ENCODE peak calls at places on chromosomes 16 and 17, in five cellular contexts. One of them, this sample, is unnamed.

GRCh38 chr17:40366861-40367518 is 2.5 kb upstream of the GJD3 start:
- DNase-seq in NCI-H2081: no peak
- DNase-seq in NCI-H446: no peak
- DNase-seq in effector CD8-positive, alpha-beta T cell: no peak
- DNase-seq in dermis blood vessel endothelial cell: no peak
- DNase-seq in this sample: no peak

GRCh38 chr17:55144518-55144917 is 120.2 kb upstream of the HLF start:
- DNase-seq in effector CD8-positive, alpha-beta T cell: no peak
- DNase-seq in NCI-H2081: peak; percentile 25
- DNase-seq in NCI-H446: no peak
- DNase-seq in dermis blood vessel endothelial cell: no peak
- DNase-seq in this sample: no peak

GRCh38 chr16:23026777-23027362 is 122.4 kb downstream of the USP31 start:
- DNase-seq in NCI-H446: no peak
- DNase-seq in dermis blood vessel endothelial cell: peak; percentile 39
- DNase-seq in NCI-H2081: no peak
- DNase-seq in effector CD8-positive, alpha-beta T cell: no peak
- DNase-seq in this sample: no peak

GRCh38 chr17:13024526-13025263 is 6.9 kb upstream of the ELAC2 start:
- DNase-seq in effector CD8-positive, alpha-beta T cell: peak; percentile 56
- DNase-seq in dermis blood vessel endothelial cell: peak; percentile 82
- DNase-seq in NCI-H446: peak; percentile 7
- DNase-seq in NCI-H2081: peak; percentile 46
- DNase-seq in this sample: no peak

GRCh38 chr16:85205747-85206471 is 93.6 kb upstream of the CIBAR2 start:
- DNase-seq in NCI-H446: no peak
- DNase-seq in NCI-H2081: no peak
- DNase-seq in dermis blood vessel endothelial cell: peak; percentile 17
- DNase-seq in effector CD8-positive, alpha-beta T cell: no peak
- DNase-seq in this sample: no peak

GRCh38 chr17:17071531-17072360 is 29.5 kb downstream of the MPRIP start:
- DNase-seq in NCI-H446: no peak
- DNase-seq in effector CD8-positive, alpha-beta T cell: no peak
- DNase-seq in NCI-H2081: no peak
- DNase-seq in dermis blood vessel endothelial cell: no peak
- DNase-seq in this sample: no peak

GRCh38 chr17:77391668-77392375 is 251.1 kb downstream of the SEC14L1 start:
- DNase-seq in dermis blood vessel endothelial cell: peak; percentile 42
- DNase-seq in NCI-H2081: no peak
- DNase-seq in effector CD8-positive, alpha-beta T cell: no peak
- DNase-seq in NCI-H446: no peak
- DNase-seq in this sample: no peak

GRCh38 chr16:85934210-85934609 is 35.2 kb downstream of the IRF8 start:
- DNase-seq in NCI-H446: no peak
- DNase-seq in effector CD8-positive, alpha-beta T cell: no peak
- DNase-seq in NCI-H2081: no peak
- DNase-seq in dermis blood vessel endothelial cell: no peak
- DNase-seq in this sample: no peak

GRCh38 chr17:67008101-67008500 is 36.3 kb upstream of the CACNG1 start:
- DNase-seq in NCI-H2081: no peak
- DNase-seq in effector CD8-positive, alpha-beta T cell: no peak
- DNase-seq in dermis blood vessel endothelial cell: no peak
- DNase-seq in NCI-H446: no peak
- DNase-seq in this sample: no peak

GRCh38 chr17:75428775-75429469 is 23.4 kb upstream of the GRB2 start:
- DNase-seq in NCI-H446: no peak
- DNase-seq in NCI-H2081: no peak
- DNase-seq in dermis blood vessel endothelial cell: peak; percentile 18
- DNase-seq in effector CD8-positive, alpha-beta T cell: no peak
- DNase-seq in this sample: no peak